ENCODE peak calls at places on chromosomes 4 and X, in five cellular contexts. H is fibroblast of lung; N is CD4-positive, alpha-beta T cell; Z is sigmoid colon; T is uterus. L is an unnamed sample.

GRCh38 chr4:125735107-125735506 is 420.4 kb downstream of the FAT4 start:
- DNase-seq in H (peak), N (no peak), Z (no peak), T (no peak), L (no peak)

GRCh38 chr4:106358899-106359298 is 9.7 kb downstream of the GIMD1 start:
- DNase-seq in H (peak), N (no peak), Z (no peak), T (no peak), L (no peak)

GRCh38 chr4:137635108-137635507 is 102.8 kb upstream of the PCDH18 start:
- DNase-seq in H (no peak), N (no peak), Z (no peak), T (no peak), L (no peak)

GRCh38 chrX:123833387-123833786 is 26.5 kb upstream of the XIAP start:
- DNase-seq in H (peak), N (peak), Z (peak), T (peak), L (no peak)

GRCh38 chr4:82523179-82523578 is 38.6 kb downstream of the TMEM150C start:
- DNase-seq in H (no peak), N (no peak), Z (no peak), T (no peak), L (no peak)

GRCh38 chrX:34379891-34380290 is 247.8 kb upstream of the FAM47A start:
- DNase-seq in H (no peak), N (no peak), Z (no peak), T (no peak), L (no peak)

GRCh38 chr4:186485621-186486062 is 69.7 kb downstream of the MTNR1A start:
- DNase-seq in H (peak), N (no peak), Z (no peak), T (peak), L (peak)

GRCh38 chrX:132094169-132094568 is 33.7 kb downstream of the FRMD7 start:
- DNase-seq in H (peak), N (no peak), Z (no peak), T (no peak), L (no peak)

GRCh38 chrX:13081385-13082285 is 37.2 kb upstream of the FAM9C start:
- DNase-seq in H (no peak), N (no peak), Z (no peak), T (no peak), L (no peak)

GRCh38 chr4:8202108-8202507 is 3.0 kb downstream of the SH3TC1 start:
- DNase-seq in H (no peak), N (no peak), Z (no peak), T (no peak), L (no peak)

GRCh38 chr4:73576366-73576765 is 43.9 kb downstream of the RASSF6 start:
- DNase-seq in H (peak), N (no peak), Z (no peak), T (no peak), L (no peak)

GRCh38 chr4:147822128-147822527 is 90.2 kb downstream of the ARHGAP10 start:
- DNase-seq in H (peak), N (no peak), Z (peak), T (peak), L (peak)

GRCh38 chrX:129634541-129634940 is 20.2 kb downstream of the APLN start:
- DNase-seq in H (no peak), N (no peak), Z (peak), T (no peak), L (no peak)

GRCh38 chr4:8290701-8290970 is 21.1 kb downstream of the HTRA3 start:
- DNase-seq in H (no peak), N (no peak), Z (peak), T (no peak), L (peak)

GRCh38 chr4:85747871-85748491 is 273.0 kb downstream of the ARHGAP24 start:
- DNase-seq in H (peak), N (no peak), Z (no peak), T (no peak), L (no peak)

GRCh38 chr4:122152699-122153328 is 683 bp downstream of the BLTP1 start:
- DNase-seq in H (peak), N (peak), Z (peak), T (no peak), L (peak)

GRCh38 chr4:33961751-33962150 is 2282.6 kb downstream of the ARAP2 start:
- DNase-seq in H (peak), N (no peak), Z (no peak), T (no peak), L (no peak)

GRCh38 chr4:88147799-88148217 is 10.6 kb downstream of the ABCG2 start:
- DNase-seq in H (no peak), N (no peak), Z (no peak), T (no peak), L (no peak)

GRCh38 chr4:147994076-147994475 is 262.2 kb downstream of the ARHGAP10 start:
- DNase-seq in H (peak), N (no peak), Z (no peak), T (no peak), L (no peak)

GRCh38 chr4:4595252-4595651 is 53.4 kb upstream of the STX18 start:
- DNase-seq in H (no peak), N (no peak), Z (no peak), T (no peak), L (no peak)

GRCh38 chrX:40721489-40722106 is 13.7 kb downstream of the MED14 start:
- DNase-seq in H (no peak), N (no peak), Z (no peak), T (no peak), L (no peak)

GRCh38 chrX:13899607-13900006 is 82.7 kb upstream of the GPM6B start:
- DNase-seq in H (peak), N (no peak), Z (no peak), T (peak), L (peak)

GRCh38 chrX:120512627-120513026 is 43.5 kb upstream of the LAMP2 start:
- DNase-seq in H (no peak), N (no peak), Z (no peak), T (no peak), L (no peak)

GRCh38 chrX:109393859-109394258 is 88.0 kb downstream of the GUCY2F start:
- DNase-seq in H (no peak), N (no peak), Z (no peak), T (no peak), L (no peak)

GRCh38 chr4:184792950-184793555 is 32.7 kb downstream of the ACSL1 start:
- DNase-seq in H (peak), N (no peak), Z (no peak), T (no peak), L (no peak)

GRCh38 chr4:143626134-143626859 is 74.2 kb downstream of the FREM3 start:
- DNase-seq in H (peak), N (no peak), Z (peak), T (peak), L (peak)

GRCh38 chr4:99405433-99406115 is 29.6 kb downstream of the ADH7 start:
- DNase-seq in H (peak), N (peak), Z (peak), T (peak), L (peak)

GRCh38 chr4:171565130-171565788 is 247.9 kb upstream of the GALNTL6 start:
- DNase-seq in H (no peak), N (no peak), Z (no peak), T (no peak), L (no peak)

GRCh38 chrX:5876984-5877655 is 351.5 kb downstream of the NLGN4X start:
- DNase-seq in H (peak), N (no peak), Z (no peak), T (no peak), L (no peak)

GRCh38 chrX:5823861-5824260 is 404.8 kb downstream of the NLGN4X start:
- DNase-seq in H (no peak), N (no peak), Z (no peak), T (no peak), L (no peak)

GRCh38 chr4:33722800-33723511 is 2521.4 kb downstream of the ARAP2 start:
- DNase-seq in H (peak), N (no peak), Z (no peak), T (no peak), L (no peak)

GRCh38 chr4:137193564-137193963 is 338.7 kb downstream of the PCDH18 start:
- DNase-seq in H (no peak), N (no peak), Z (no peak), T (no peak), L (no peak)

GRCh38 chr4:52848255-52848654 is 13.9 kb upstream of the RASL11B start:
- DNase-seq in H (no peak), N (no peak), Z (no peak), T (no peak), L (no peak)
- H3K27ac ChIP-seq in H (no peak), N (no peak), Z (no peak), T (no peak), L (no peak)

GRCh38 chrX:9494806-9495205 is 29.9 kb downstream of the TBL1X start:
- DNase-seq in H (peak), N (no peak), Z (peak), T (peak), L (no peak)
- H3K27ac ChIP-seq in H (no peak), N (no peak), Z (peak), T (peak), L (no peak)

GRCh38 chrX:49177873-49178480 is 6.3 kb downstream of the PLP2 start:
- DNase-seq in H (no peak), N (no peak), Z (peak), T (no peak), L (no peak)

GRCh38 chrX:49177338-49177833 is 5.7 kb downstream of the PLP2 start:
- DNase-seq in H (no peak), N (no peak), Z (peak), T (no peak), L (no peak)

GRCh38 chrX:49179358-49179757 is 6.8 kb downstream of the PRICKLE3 start:
- DNase-seq in H (no peak), N (no peak), Z (no peak), T (no peak), L (no peak)

GRCh38 chrX:49176421-49177326 is 5.0 kb downstream of the PLP2 start:
- DNase-seq in H (no peak), N (no peak), Z (peak), T (no peak), L (no peak)

DNA sequence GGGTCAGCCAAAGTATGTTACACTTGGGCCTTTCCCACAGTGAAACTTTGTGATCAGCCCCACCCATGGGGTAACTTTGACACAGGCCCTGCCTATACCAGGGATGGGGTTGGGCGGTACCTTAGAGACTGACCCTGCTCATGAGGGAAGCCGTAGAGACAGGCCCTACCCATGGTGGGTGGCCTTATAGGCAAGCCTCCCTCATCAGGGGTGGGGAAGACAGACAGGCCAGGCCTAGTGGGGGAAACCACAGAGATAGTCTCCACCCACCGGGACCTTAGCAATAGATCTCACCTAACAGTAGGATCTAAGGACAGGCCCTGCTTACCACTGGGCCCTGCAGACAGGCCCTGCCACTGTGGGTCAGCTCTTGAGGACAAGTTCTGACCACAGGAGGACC is 6.8 kb downstream of the PLP2 start:
- DNase-seq in H (no peak), N (no peak), Z (peak), T (no peak), L (no peak)
- H3K27ac ChIP-seq in H (no peak), N (no peak), Z (no peak), T (no peak), L (no peak)

GRCh38 chr4:120736312-120736711 is 186.2 kb downstream of the PRDM5 start:
- DNase-seq in H (peak), N (no peak), Z (no peak), T (no peak), L (no peak)

GRCh38 chr4:120730777-120731320 is 191.7 kb downstream of the PRDM5 start:
- DNase-seq in H (no peak), N (no peak), Z (no peak), T (no peak), L (no peak)

GRCh38 chr4:120733054-120733453 is 189.5 kb downstream of the PRDM5 start:
- DNase-seq in H (no peak), N (no peak), Z (no peak), T (no peak), L (no peak)

GRCh38 chr4:120733968-120734367 is 188.6 kb downstream of the PRDM5 start:
- DNase-seq in H (no peak), N (no peak), Z (no peak), T (no peak), L (no peak)

DNA sequence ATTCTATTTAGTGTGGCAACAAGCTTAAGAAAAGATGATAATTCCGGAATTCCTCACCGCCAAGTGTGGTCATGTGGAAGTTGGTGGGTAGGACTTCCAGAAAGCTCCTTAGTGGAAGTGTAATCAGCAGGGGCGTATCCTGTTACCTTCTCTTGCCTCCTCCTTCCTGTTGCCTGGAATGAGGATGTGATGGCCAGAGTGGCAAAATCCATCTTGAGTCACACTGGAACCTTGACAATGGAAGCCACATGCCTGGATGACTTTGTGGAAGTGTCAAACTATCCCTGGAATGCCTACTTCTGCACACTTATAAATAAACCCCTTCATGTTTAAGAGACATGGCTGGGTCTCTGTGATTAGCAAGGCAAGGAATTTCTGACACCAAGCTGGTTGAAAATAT is 191.0 kb downstream of the PRDM5 start:
- DNase-seq in H (peak), N (no peak), Z (no peak), T (no peak), L (no peak)
- H3K27ac ChIP-seq in H (no peak), N (no peak), Z (no peak), T (no peak), L (no peak)

L was measured in aorta.